ENCODE peak calls at places on chromosomes 16 and 17, in eight cellular contexts. One of them, this sample, is unnamed.

GRCh38 chr17:31522284-31522931 is 130.9 kb downstream of the RAB11FIP4 start:
- DNase-seq in cardiac fibroblast: no peak
- DNase-seq in hepatocyte: no peak
- DNase-seq in body of pancreas: no peak
- DNase-seq in IMR-90: no peak
- DNase-seq in dorsolateral prefrontal cortex: no peak
- DNase-seq in effector memory CD4-positive, alpha-beta T cell: no peak
- DNase-seq in choroid plexus epithelial cell: no peak
- DNase-seq in this sample: no peak

GRCh38 chr17:36643086-36643685 is 41.8 kb downstream of the MRM1 start:
- DNase-seq in cardiac fibroblast: no peak
- DNase-seq in hepatocyte: no peak
- DNase-seq in body of pancreas: no peak
- DNase-seq in IMR-90: no peak
- DNase-seq in dorsolateral prefrontal cortex: no peak
- DNase-seq in effector memory CD4-positive, alpha-beta T cell: no peak
- DNase-seq in choroid plexus epithelial cell: no peak
- DNase-seq in this sample: no peak

GRCh38 chr16:88376835-88377726 is 5.7 kb upstream of the ZNF469 start:
- DNase-seq in cardiac fibroblast: no peak
- DNase-seq in hepatocyte: no peak
- DNase-seq in body of pancreas: no peak
- DNase-seq in IMR-90: no peak
- DNase-seq in dorsolateral prefrontal cortex: peak
- DNase-seq in effector memory CD4-positive, alpha-beta T cell: no peak
- DNase-seq in choroid plexus epithelial cell: no peak
- DNase-seq in this sample: no peak

GRCh38 chr16:86396918-86397317 is 113.4 kb upstream of the FOXF1 start:
- DNase-seq in cardiac fibroblast: peak
- DNase-seq in hepatocyte: peak
- DNase-seq in body of pancreas: no peak
- DNase-seq in IMR-90: peak
- DNase-seq in dorsolateral prefrontal cortex: no peak
- DNase-seq in effector memory CD4-positive, alpha-beta T cell: no peak
- DNase-seq in choroid plexus epithelial cell: peak
- DNase-seq in this sample: peak

GRCh38 chr16:4879049-4879448 is 31.8 kb downstream of the UBN1 start:
- DNase-seq in cardiac fibroblast: peak
- DNase-seq in hepatocyte: no peak
- DNase-seq in body of pancreas: no peak
- DNase-seq in IMR-90: no peak
- DNase-seq in dorsolateral prefrontal cortex: no peak
- DNase-seq in effector memory CD4-positive, alpha-beta T cell: no peak
- DNase-seq in choroid plexus epithelial cell: no peak
- DNase-seq in this sample: no peak

GRCh38 chr17:10295728-10296343 is 77.0 kb downstream of the MYH13 start:
- DNase-seq in cardiac fibroblast: peak
- DNase-seq in hepatocyte: peak
- DNase-seq in body of pancreas: no peak
- DNase-seq in IMR-90: peak
- DNase-seq in dorsolateral prefrontal cortex: peak
- DNase-seq in effector memory CD4-positive, alpha-beta T cell: no peak
- DNase-seq in choroid plexus epithelial cell: peak
- DNase-seq in this sample: no peak

GRCh38 chr17:32264140-32264799 is 1.4 kb upstream of the RHBDL3 start:
- DNase-seq in cardiac fibroblast: no peak
- DNase-seq in hepatocyte: no peak
- DNase-seq in body of pancreas: no peak
- DNase-seq in IMR-90: no peak
- DNase-seq in dorsolateral prefrontal cortex: no peak
- DNase-seq in effector memory CD4-positive, alpha-beta T cell: no peak
- DNase-seq in choroid plexus epithelial cell: no peak
- DNase-seq in this sample: no peak

GRCh38 chr16:50697881-50698767 is 4.7 kb downstream of the NOD2 start:
- DNase-seq in cardiac fibroblast: peak
- DNase-seq in hepatocyte: no peak
- DNase-seq in body of pancreas: no peak
- DNase-seq in IMR-90: peak
- DNase-seq in dorsolateral prefrontal cortex: no peak
- DNase-seq in effector memory CD4-positive, alpha-beta T cell: no peak
- DNase-seq in choroid plexus epithelial cell: peak
- DNase-seq in this sample: no peak

GRCh38 chr16:844638-845348 is 44.3 kb upstream of the GNG13 start:
- DNase-seq in cardiac fibroblast: no peak
- DNase-seq in hepatocyte: no peak
- DNase-seq in body of pancreas: no peak
- DNase-seq in IMR-90: no peak
- DNase-seq in dorsolateral prefrontal cortex: no peak
- DNase-seq in effector memory CD4-positive, alpha-beta T cell: no peak
- DNase-seq in choroid plexus epithelial cell: no peak
- DNase-seq in this sample: no peak

GRCh38 chr16:88383401-88384221 is 852 bp downstream of the ZNF469 start:
- DNase-seq in cardiac fibroblast: peak
- DNase-seq in hepatocyte: peak
- DNase-seq in body of pancreas: peak
- DNase-seq in IMR-90: peak
- DNase-seq in dorsolateral prefrontal cortex: peak
- DNase-seq in effector memory CD4-positive, alpha-beta T cell: no peak
- DNase-seq in choroid plexus epithelial cell: peak
- DNase-seq in this sample: no peak

GRCh38 chr17:79049821-79050220 is 24.8 kb upstream of the ENGASE start:
- DNase-seq in cardiac fibroblast: no peak
- DNase-seq in hepatocyte: no peak
- DNase-seq in body of pancreas: no peak
- DNase-seq in IMR-90: no peak
- DNase-seq in dorsolateral prefrontal cortex: no peak
- DNase-seq in effector memory CD4-positive, alpha-beta T cell: no peak
- DNase-seq in choroid plexus epithelial cell: no peak
- DNase-seq in this sample: no peak

GRCh38 chr16:22375963-22376640 is 1.7 kb upstream of the CDR2 start:
- DNase-seq in cardiac fibroblast: no peak
- DNase-seq in hepatocyte: no peak
- DNase-seq in body of pancreas: no peak
- DNase-seq in IMR-90: no peak
- DNase-seq in dorsolateral prefrontal cortex: no peak
- DNase-seq in effector memory CD4-positive, alpha-beta T cell: no peak
- DNase-seq in choroid plexus epithelial cell: no peak
- DNase-seq in this sample: no peak

GRCh38 chr16:56898847-56899246 is 33.1 kb upstream of the HERPUD1 start:
- DNase-seq in cardiac fibroblast: no peak
- DNase-seq in hepatocyte: no peak
- DNase-seq in body of pancreas: no peak
- DNase-seq in IMR-90: no peak
- DNase-seq in dorsolateral prefrontal cortex: no peak
- DNase-seq in effector memory CD4-positive, alpha-beta T cell: no peak
- DNase-seq in choroid plexus epithelial cell: no peak
- DNase-seq in this sample: no peak

GRCh38 chr17:50149425-50150353 is 788 bp downstream of the PPP1R9B start:
- DNase-seq in cardiac fibroblast: peak
- DNase-seq in hepatocyte: peak
- DNase-seq in body of pancreas: peak
- DNase-seq in IMR-90: peak
- DNase-seq in dorsolateral prefrontal cortex: no peak
- DNase-seq in effector memory CD4-positive, alpha-beta T cell: no peak
- DNase-seq in choroid plexus epithelial cell: peak
- DNase-seq in this sample: no peak

GRCh38 chr17:77644981-77645380 is 313.5 kb upstream of the TNRC6C start:
- DNase-seq in cardiac fibroblast: no peak
- DNase-seq in hepatocyte: no peak
- DNase-seq in body of pancreas: no peak
- DNase-seq in IMR-90: no peak
- DNase-seq in dorsolateral prefrontal cortex: no peak
- DNase-seq in effector memory CD4-positive, alpha-beta T cell: peak
- DNase-seq in choroid plexus epithelial cell: no peak
- DNase-seq in this sample: no peak
- H3K4me3 ChIP-seq in cardiac fibroblast: no peak
- H3K4me3 ChIP-seq in hepatocyte: no peak
- H3K4me3 ChIP-seq in body of pancreas: no peak
- H3K4me3 ChIP-seq in IMR-90: no peak
- H3K4me3 ChIP-seq in dorsolateral prefrontal cortex: no peak
- H3K4me3 ChIP-seq in effector memory CD4-positive, alpha-beta T cell: peak
- H3K4me3 ChIP-seq in choroid plexus epithelial cell: no peak
- H3K4me3 ChIP-seq in this sample: no peak

GRCh38 chr17:82849076-82849945 is 9.5 kb upstream of the ZNF750 start:
- DNase-seq in cardiac fibroblast: no peak
- DNase-seq in hepatocyte: no peak
- DNase-seq in body of pancreas: no peak
- DNase-seq in IMR-90: no peak
- DNase-seq in dorsolateral prefrontal cortex: no peak
- DNase-seq in effector memory CD4-positive, alpha-beta T cell: no peak
- DNase-seq in choroid plexus epithelial cell: no peak
- DNase-seq in this sample: no peak

GRCh38 chr17:82846061-82846691 is 6.4 kb upstream of the ZNF750 start:
- DNase-seq in cardiac fibroblast: no peak
- DNase-seq in hepatocyte: no peak
- DNase-seq in body of pancreas: no peak
- DNase-seq in IMR-90: no peak
- DNase-seq in dorsolateral prefrontal cortex: no peak
- DNase-seq in effector memory CD4-positive, alpha-beta T cell: no peak
- DNase-seq in choroid plexus epithelial cell: no peak
- DNase-seq in this sample: no peak

GRCh38 chr17:82851381-82851780 is 11.6 kb upstream of the ZNF750 start:
- DNase-seq in cardiac fibroblast: no peak
- DNase-seq in hepatocyte: no peak
- DNase-seq in body of pancreas: no peak
- DNase-seq in IMR-90: no peak
- DNase-seq in dorsolateral prefrontal cortex: no peak
- DNase-seq in effector memory CD4-positive, alpha-beta T cell: no peak
- DNase-seq in choroid plexus epithelial cell: no peak
- DNase-seq in this sample: no peak

GRCh38 chr17:82845163-82845807 is 5.5 kb upstream of the ZNF750 start:
- DNase-seq in cardiac fibroblast: no peak
- DNase-seq in hepatocyte: no peak
- DNase-seq in body of pancreas: no peak
- DNase-seq in IMR-90: no peak
- DNase-seq in dorsolateral prefrontal cortex: no peak
- DNase-seq in effector memory CD4-positive, alpha-beta T cell: no peak
- DNase-seq in choroid plexus epithelial cell: peak
- DNase-seq in this sample: no peak

GRCh38 chr17:82848022-82848592 is 8.3 kb upstream of the ZNF750 start:
- DNase-seq in cardiac fibroblast: peak
- DNase-seq in hepatocyte: peak
- DNase-seq in body of pancreas: no peak
- DNase-seq in IMR-90: peak
- DNase-seq in dorsolateral prefrontal cortex: no peak
- DNase-seq in effector memory CD4-positive, alpha-beta T cell: peak
- DNase-seq in choroid plexus epithelial cell: peak
- DNase-seq in this sample: peak
- H3K4me3 ChIP-seq in cardiac fibroblast: no peak
- H3K4me3 ChIP-seq in hepatocyte: no peak
- H3K4me3 ChIP-seq in body of pancreas: no peak
- H3K4me3 ChIP-seq in IMR-90: peak
- H3K4me3 ChIP-seq in dorsolateral prefrontal cortex: no peak
- H3K4me3 ChIP-seq in effector memory CD4-positive, alpha-beta T cell: no peak
- H3K4me3 ChIP-seq in choroid plexus epithelial cell: peak
- H3K4me3 ChIP-seq in this sample: peak

DNA sequence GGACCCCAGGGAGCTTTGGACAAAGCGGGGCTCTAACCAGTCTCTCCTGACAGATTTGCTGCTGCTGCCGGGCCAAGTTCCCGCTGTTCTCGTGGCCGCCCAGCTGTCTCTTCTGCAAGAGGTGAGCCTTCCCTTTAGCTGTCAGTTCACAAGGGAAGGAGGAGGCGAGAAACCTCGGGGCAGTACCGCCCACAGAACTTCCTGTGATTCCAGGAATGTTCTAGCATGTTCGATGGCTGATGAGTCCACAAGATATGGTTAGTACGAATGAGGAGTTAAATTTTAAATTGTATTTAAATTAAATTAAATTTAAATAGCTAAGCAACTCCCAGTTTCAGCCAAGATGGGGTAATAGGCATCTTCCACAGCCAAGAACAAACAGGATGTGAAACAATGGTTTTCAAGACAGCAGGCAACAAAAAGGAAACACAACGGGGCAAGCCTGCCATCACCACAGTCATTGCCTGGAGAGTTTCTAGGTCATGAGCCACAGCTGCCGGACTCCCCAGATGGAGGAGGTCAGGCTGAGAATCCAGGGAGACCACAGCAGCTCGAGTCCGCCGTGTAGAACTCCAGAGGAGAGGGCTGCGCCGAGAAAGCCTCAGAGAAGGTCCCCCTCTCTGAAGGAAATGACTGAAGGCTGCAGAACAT is 9.5 kb upstream of the TCF25 start:
- DNase-seq in cardiac fibroblast: peak
- DNase-seq in hepatocyte: no peak
- DNase-seq in body of pancreas: no peak
- DNase-seq in IMR-90: peak
- DNase-seq in dorsolateral prefrontal cortex: no peak
- DNase-seq in effector memory CD4-positive, alpha-beta T cell: peak
- DNase-seq in choroid plexus epithelial cell: peak
- DNase-seq in this sample: no peak
- H3K4me3 ChIP-seq in cardiac fibroblast: no peak
- H3K4me3 ChIP-seq in hepatocyte: no peak
- H3K4me3 ChIP-seq in body of pancreas: no peak
- H3K4me3 ChIP-seq in IMR-90: no peak
- H3K4me3 ChIP-seq in dorsolateral prefrontal cortex: no peak
- H3K4me3 ChIP-seq in effector memory CD4-positive, alpha-beta T cell: peak
- H3K4me3 ChIP-seq in choroid plexus epithelial cell: peak
- H3K4me3 ChIP-seq in this sample: no peak

GRCh38 chr17:44561237-44561623 is 3.9 kb downstream of the FZD2 start:
- DNase-seq in cardiac fibroblast: no peak
- DNase-seq in hepatocyte: no peak
- DNase-seq in body of pancreas: no peak
- DNase-seq in IMR-90: no peak
- DNase-seq in dorsolateral prefrontal cortex: no peak
- DNase-seq in effector memory CD4-positive, alpha-beta T cell: no peak
- DNase-seq in choroid plexus epithelial cell: no peak
- DNase-seq in this sample: no peak
- H3K4me3 ChIP-seq in cardiac fibroblast: no peak
- H3K4me3 ChIP-seq in hepatocyte: no peak
- H3K4me3 ChIP-seq in body of pancreas: no peak
- H3K4me3 ChIP-seq in IMR-90: peak
- H3K4me3 ChIP-seq in dorsolateral prefrontal cortex: no peak
- H3K4me3 ChIP-seq in effector memory CD4-positive, alpha-beta T cell: no peak
- H3K4me3 ChIP-seq in choroid plexus epithelial cell: peak
- H3K4me3 ChIP-seq in this sample: peak

GRCh38 chr16:85370543-85370880 is 242.6 kb upstream of the GSE1 start:
- DNase-seq in cardiac fibroblast: no peak
- DNase-seq in hepatocyte: no peak
- DNase-seq in body of pancreas: no peak
- DNase-seq in IMR-90: no peak
- DNase-seq in dorsolateral prefrontal cortex: no peak
- DNase-seq in effector memory CD4-positive, alpha-beta T cell: no peak
- DNase-seq in choroid plexus epithelial cell: no peak
- DNase-seq in this sample: no peak
- H3K4me3 ChIP-seq in cardiac fibroblast: no peak
- H3K4me3 ChIP-seq in hepatocyte: no peak
- H3K4me3 ChIP-seq in body of pancreas: no peak
- H3K4me3 ChIP-seq in IMR-90: no peak
- H3K4me3 ChIP-seq in dorsolateral prefrontal cortex: no peak
- H3K4me3 ChIP-seq in effector memory CD4-positive, alpha-beta T cell: no peak
- H3K4me3 ChIP-seq in choroid plexus epithelial cell: no peak
- H3K4me3 ChIP-seq in this sample: no peak

DNA sequence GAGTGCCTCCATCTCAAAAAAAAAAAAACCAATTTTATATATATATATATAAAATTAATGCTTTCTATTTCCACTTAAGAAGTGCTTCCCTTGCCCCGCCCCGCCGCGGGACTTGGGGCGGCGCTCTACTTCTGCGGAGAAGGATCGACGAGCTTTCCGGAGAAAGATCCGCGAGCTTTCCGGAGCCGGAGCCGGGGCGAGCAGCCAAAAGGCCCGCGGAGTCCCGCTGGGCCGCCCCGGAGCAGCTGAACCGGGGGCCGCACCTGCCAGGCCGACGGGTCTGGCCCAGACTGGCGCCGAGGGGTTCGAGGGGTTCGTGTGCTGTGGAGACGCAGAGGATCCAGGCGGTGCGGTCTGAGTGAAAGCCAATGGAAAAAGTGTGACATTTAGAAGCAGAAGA is 50.7 kb downstream of the TBC1D26 start:
- DNase-seq in cardiac fibroblast: peak
- DNase-seq in hepatocyte: no peak
- DNase-seq in body of pancreas: peak
- DNase-seq in IMR-90: no peak
- DNase-seq in dorsolateral prefrontal cortex: no peak
- DNase-seq in effector memory CD4-positive, alpha-beta T cell: no peak
- DNase-seq in choroid plexus epithelial cell: peak
- DNase-seq in this sample: peak
- H3K4me3 ChIP-seq in cardiac fibroblast: peak
- H3K4me3 ChIP-seq in hepatocyte: no peak
- H3K4me3 ChIP-seq in body of pancreas: no peak
- H3K4me3 ChIP-seq in IMR-90: no peak
- H3K4me3 ChIP-seq in dorsolateral prefrontal cortex: peak
- H3K4me3 ChIP-seq in effector memory CD4-positive, alpha-beta T cell: peak
- H3K4me3 ChIP-seq in choroid plexus epithelial cell: peak
- H3K4me3 ChIP-seq in this sample: peak